ENCODE peak calls at places on chromosome 13, in six cellular contexts. B, Y, C, V, Z and W are unnamed samples.

GRCh38 chr13:26561636-26562537 is 4.4 kb downstream of the WASF3 start:
- DNase-seq in V (no peak), Z (no peak), Y (peak; percentile 84), B (no peak), C (no peak), W (no peak)

GRCh38 chr13:45219938-45220375 is 19.1 kb upstream of the KCTD4 start:
- DNase-seq in Z (peak; percentile 13), V (no peak), Y (peak; percentile 44), B (no peak), C (no peak), W (no peak)

GRCh38 chr13:49935171-49936084 is 712 bp downstream of the SPRYD7 start:
- DNase-seq in V (peak; percentile 63), C (peak; percentile 53), Z (peak; percentile 30), B (no peak), Y (peak; percentile 50), W (no peak)

GRCh38 chr13:40539954-40540706 is 126.3 kb downstream of the FOXO1 start:
- DNase-seq in B (no peak), C (peak; percentile 50), Y (peak; percentile 52), Z (peak; percentile 30), V (no peak), W (no peak)

GRCh38 chr13:31951215-31951678 is 80.3 kb upstream of the FRY start:
- DNase-seq in Z (no peak), B (peak; percentile 31), V (peak; percentile 51), Y (peak; percentile 70), C (peak; percentile 95), W (peak; percentile 27)

GRCh38 chr13:83618966-83619365 is 263.3 kb downstream of the SLITRK1 start:
- DNase-seq in C (no peak), V (no peak), Y (no peak), B (no peak), Z (no peak), W (no peak)

GRCh38 chr13:100129605-100130004 is 40.7 kb downstream of the PCCA start:
- DNase-seq in Y (no peak), B (no peak), V (no peak), C (peak; percentile 40), Z (no peak), W (no peak)

GRCh38 chr13:35881360-35881759 is 249.8 kb downstream of the DCLK1 start:
- DNase-seq in B (no peak), Y (peak; percentile 39), C (no peak), V (no peak), Z (no peak), W (no peak)

GRCh38 chr13:111956261-111957151 is 110.4 kb upstream of the SOX1 start:
- DNase-seq in Y (no peak), V (no peak), B (no peak), C (peak; percentile 15), Z (no peak), W (no peak)

GRCh38 chr13:81795710-81796109 is 1454.8 kb upstream of the SPRY2 start:
- DNase-seq in B (no peak), Z (no peak), Y (no peak), V (no peak), C (no peak), W (no peak)

GRCh38 chr13:77310579-77311279 is 16.2 kb downstream of the MYCBP2 start:
- DNase-seq in C (no peak), B (no peak), V (no peak), Z (no peak), Y (no peak), W (no peak)

GRCh38 chr13:23392313-23392712 is 41.2 kb downstream of the SACS start:
- DNase-seq in C (no peak), B (no peak), V (no peak), Y (no peak), Z (no peak), W (no peak)

GRCh38 chr13:79749985-79750551 is 269.1 kb downstream of the NDFIP2 start:
- DNase-seq in Z (no peak), V (peak; percentile 86), C (peak; percentile 66), Y (peak; percentile 97), B (peak; percentile 74), W (peak; percentile 17)

GRCh38 chr13:96792188-96792587 is 202.1 kb downstream of the OXGR1 start:
- DNase-seq in B (no peak), V (no peak), Y (no peak), Z (no peak), C (no peak), W (no peak)

GRCh38 chr13:46396341-46396740 is 9.3 kb upstream of the RUBCNL start:
- DNase-seq in V (no peak), Y (no peak), C (no peak), Z (no peak), B (no peak), W (no peak)

GRCh38 chr13:49220856-49221614 is 897 bp downstream of the MLNR start:
- DNase-seq in V (no peak), C (no peak), Z (no peak), B (no peak), Y (peak; percentile 12), W (no peak)

GRCh38 chr13:42094641-42095040 is 46.2 kb downstream of the DGKH start:
- DNase-seq in Y (no peak), V (no peak), B (no peak), C (no peak), Z (no peak), W (no peak)

GRCh38 chr13:51425410-51426042 is 27.3 kb downstream of the INTS6 start:
- DNase-seq in V (no peak), C (no peak), Y (peak; percentile 60), B (no peak), Z (no peak), W (no peak)

GRCh38 chr13:83503424-83503823 is 378.9 kb downstream of the SLITRK1 start:
- DNase-seq in Z (no peak), C (no peak), B (no peak), Y (peak; percentile 7), V (no peak), W (no peak)

DNA sequence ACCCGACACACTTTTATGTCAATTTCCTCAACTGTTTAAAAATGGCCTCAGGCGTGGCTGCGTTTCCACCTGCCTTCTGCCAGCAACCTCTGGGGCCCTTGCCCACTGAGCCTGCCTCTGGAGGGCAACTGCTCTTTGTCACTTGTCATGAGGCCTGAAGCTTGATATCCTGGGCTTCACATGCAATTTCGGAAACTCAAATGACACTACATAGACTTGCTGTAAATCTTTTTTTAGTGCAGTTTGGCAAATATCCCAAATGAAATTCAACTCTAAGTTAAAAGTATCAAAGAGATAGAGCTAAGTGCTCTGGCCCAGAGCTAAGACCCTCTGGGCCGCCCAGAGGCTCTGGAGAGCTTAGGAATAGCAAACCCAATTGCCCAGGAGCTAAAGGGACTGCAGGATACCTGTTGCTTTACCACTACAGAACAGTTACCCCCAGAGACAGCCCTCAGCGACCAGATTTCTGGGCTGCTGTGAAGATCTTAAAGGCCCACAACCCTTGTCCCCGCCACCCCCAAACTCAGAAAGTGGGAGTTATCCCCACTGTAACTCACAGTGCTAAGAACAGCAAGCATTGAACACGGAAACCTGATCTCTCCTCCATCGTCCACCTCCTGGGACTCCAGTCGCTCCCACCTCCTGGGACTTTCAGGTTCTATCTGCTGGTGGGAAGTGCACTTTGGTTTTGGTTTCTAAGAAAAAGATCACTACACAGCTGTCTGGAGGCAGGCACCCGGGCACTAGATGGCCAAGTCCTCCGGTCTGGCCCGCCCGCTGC is 19.4 kb downstream of the GJA3 start:
- DNase-seq in Y (no peak), V (no peak), B (no peak), Z (no peak), C (no peak), W (no peak)
- H3K4me3 ChIP-seq in Y (no peak overlapping the region), V (peak overlapping the region; percentile 50), B (no peak overlapping the region), Z (no peak overlapping the region), C (no peak overlapping the region), W (no peak overlapping the region)

GRCh38 chr13:27620377-27621115 is at the start of gene LNX2:
- DNase-seq in Z (peak; percentile 80), V (peak; percentile 99), Y (peak; percentile 95), B (peak; percentile 98), C (peak; percentile 99), W (peak; percentile 99)
- TF ChIP-seq POLR2A in Z (no peak), V (peak; percentile 22), Y (no peak), B (peak; percentile 64), C (peak; percentile 15), W (peak; percentile 90)

DNA sequence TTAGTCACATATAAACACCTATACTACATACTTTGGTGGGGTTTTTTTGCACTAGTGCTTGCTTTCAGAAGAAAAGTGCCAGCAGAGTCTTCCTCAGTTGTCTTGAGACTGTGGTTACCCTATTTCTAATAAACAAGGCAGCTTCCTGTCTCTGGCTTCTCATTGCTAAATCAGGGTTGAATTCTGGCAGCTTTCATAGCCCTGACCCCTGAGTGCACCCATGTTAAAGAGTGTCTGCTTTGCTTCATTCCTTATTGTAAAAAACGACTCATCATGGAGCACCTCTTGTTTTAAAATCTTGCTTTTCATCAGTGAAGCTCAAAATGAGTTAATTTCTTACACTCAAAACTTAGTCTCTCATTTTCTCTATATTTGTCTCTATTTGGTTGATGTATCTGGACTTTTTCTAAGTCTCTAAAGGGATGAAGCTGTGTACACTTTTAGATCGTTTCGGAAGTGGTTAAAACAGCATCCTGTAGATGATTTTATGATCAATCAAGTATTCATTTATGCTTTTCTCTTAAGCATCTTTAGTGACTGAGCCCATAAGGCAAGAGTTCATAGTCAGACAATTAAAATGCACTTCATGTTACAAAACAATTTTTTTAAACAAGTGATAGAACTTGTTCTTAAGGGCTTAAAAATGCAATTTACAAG is 72.1 kb downstream of the KLF12 start:
- DNase-seq in Z (no peak), V (peak; percentile 32), B (no peak), Y (peak; percentile 47), C (no peak), W (no peak)
- H3K27ac ChIP-seq in Z (no peak overlapping the region), V (peak overlapping the region; percentile 58), B (peak overlapping the region; percentile 67), Y (peak overlapping the region; percentile 1), C (no peak overlapping the region), W (peak overlapping the region; percentile 70)

GRCh38 chr13:94999871-95000270 is 287.5 kb upstream of the SOX21 start:
- DNase-seq in V (no peak), Y (no peak), C (no peak), B (no peak), Z (no peak), W (no peak)

GRCh38 chr13:95005300-95005699 is 293.0 kb upstream of the SOX21 start:
- DNase-seq in C (no peak), Z (no peak), B (no peak), V (no peak), Y (no peak), W (no peak)

GRCh38 chr13:95007322-95007721 is 293.9 kb downstream of the ABCC4 start:
- DNase-seq in V (peak; percentile 29), C (no peak), Y (no peak), B (no peak), Z (no peak), W (no peak)

GRCh38 chr13:95002126-95002525 is 289.8 kb upstream of the SOX21 start:
- DNase-seq in C (no peak), Z (no peak), B (no peak), V (no peak), Y (no peak), W (no peak)

DNA sequence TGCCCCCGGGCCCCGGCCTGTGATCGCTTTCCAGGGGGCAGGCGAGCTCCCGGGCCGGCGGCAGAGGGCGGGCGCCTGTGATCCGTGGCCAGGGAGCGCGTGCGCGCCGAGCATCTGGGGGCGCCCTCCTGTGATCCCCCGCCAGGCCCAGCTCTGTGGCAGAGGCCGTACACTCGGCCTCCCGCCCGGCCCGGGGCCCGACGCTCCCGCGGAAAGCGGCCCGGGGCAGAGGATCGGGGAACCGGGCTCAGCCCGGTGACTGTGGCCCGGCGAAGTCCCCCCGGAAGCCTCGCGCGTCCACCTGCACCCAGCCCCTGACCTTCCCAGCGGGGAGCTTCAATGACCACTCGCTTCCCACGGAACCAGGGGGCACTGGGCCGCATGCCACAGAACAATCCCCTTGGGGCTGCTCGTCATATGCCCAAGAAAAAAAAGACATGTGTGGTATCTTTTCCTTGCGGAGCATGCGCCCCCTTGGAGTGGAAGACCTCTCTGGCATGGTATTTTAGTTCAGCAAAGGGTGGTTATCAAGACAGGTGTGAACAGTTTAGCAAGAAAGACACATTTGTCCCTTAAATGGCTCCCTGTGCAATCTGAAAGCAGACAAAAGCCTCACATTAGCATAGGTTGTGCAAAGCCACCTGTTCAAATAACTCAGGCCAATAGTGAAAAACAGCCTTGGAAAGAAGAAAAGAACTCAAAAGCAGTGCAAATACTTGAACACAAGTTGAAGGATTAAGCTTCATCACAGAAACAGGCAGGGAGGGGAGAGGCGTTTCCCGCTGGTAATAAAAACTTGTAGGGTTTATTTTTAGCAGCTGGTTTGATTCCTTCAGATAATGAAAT is 290.8 kb upstream of the SOX21 start:
- DNase-seq in Y (no peak), B (no peak), Z (no peak), V (no peak), C (peak; percentile 49), W (no peak)
- H3K4me3 ChIP-seq in Y (peak overlapping the region; percentile 26), B (peak overlapping the region; percentile 39), Z (no peak overlapping the region), V (peak overlapping the region; percentile 22), C (peak overlapping the region; percentile 39), W (no peak overlapping the region)